ENCODE peak calls at places on chromosomes 1 and 21, in five cellular contexts. O is epithelial cell of esophagus, F is NCI-H2171, D is coronary artery, S is neural progenitor cell. L is an unnamed sample.

GRCh38 chr1:236172041-236172579 is 29.8 kb downstream of the GPR137B start:
- DNase-seq in D (no peak), S (no peak), F (no peak), O (no peak), L (no peak)

GRCh38 chr1:185280589-185280988 is 36.5 kb downstream of the IVNS1ABP start:
- DNase-seq in O (no peak), F (no peak), D (no peak), S (no peak), L (no peak)

GRCh38 chr1:18353992-18354391 is 126.7 kb upstream of the KLHDC7A start:
- DNase-seq in D (no peak), F (no peak), S (no peak), O (no peak), L (no peak)

GRCh38 chr21:29334717-29335428 is 36.2 kb downstream of the BACH1 start:
- DNase-seq in D (no peak), O (peak), S (no peak), F (no peak), L (no peak)

GRCh38 chr1:32766328-32766972 is 50.7 kb downstream of the YARS1 start:
- DNase-seq in S (no peak), O (no peak), F (no peak), D (no peak), L (no peak)

GRCh38 chr1:100952104-100952745 is 56.3 kb downstream of the SLC30A7 start:
- DNase-seq in D (no peak), O (peak), F (no peak), S (no peak), L (no peak)

GRCh38 chr1:231919900-231920299 is 293.3 kb downstream of the DISC1 start:
- DNase-seq in S (peak), O (no peak), F (peak), D (no peak), L (peak)

GRCh38 chr21:22993144-22993543 is 1994.9 kb downstream of the NCAM2 start:
- DNase-seq in S (no peak), D (no peak), O (no peak), F (no peak), L (no peak)

GRCh38 chr1:37667023-37667769 is 25.1 kb upstream of the CDCA8 start:
- DNase-seq in O (no peak), F (no peak), D (no peak), S (peak), L (no peak)

GRCh38 chr1:217562229-217562878 is 68.5 kb downstream of the GPATCH2 start:
- DNase-seq in F (no peak), O (peak), S (no peak), D (no peak), L (no peak)

L was measured in putamen.